ENCODE peak calls at places on chromosome 21, in six cellular contexts. L is AG04449, D is thoracic aorta, Q is lower leg skin, M is astrocyte, J is right atrium auricular region. H is an unnamed sample.

GRCh38 chr21:38948377-38948776 is 142.6 kb downstream of the ETS2 start:
- DNase-seq in L (no peak), D (no peak), Q (no peak), M (peak), J (no peak), H (no peak)

GRCh38 chr21:28160378-28160777 is 832.3 kb downstream of the LTN1 start:
- DNase-seq in L (no peak), D (no peak), Q (no peak), M (no peak), J (no peak), H (no peak)

GRCh38 chr21:22421416-22422190 is 1423.4 kb downstream of the NCAM2 start:
- DNase-seq in L (no peak), D (no peak), Q (no peak), M (no peak), J (no peak), H (no peak)

GRCh38 chr21:43797925-43798715 is 8.7 kb downstream of the RRP1 start:
- DNase-seq in L (no peak), D (no peak), Q (no peak), M (no peak), J (no peak), H (no peak)

GRCh38 chr21:43965911-43966585 is 46.1 kb upstream of the TRAPPC10 start:
- DNase-seq in L (no peak), D (no peak), Q (no peak), M (no peak), J (no peak), H (no peak)

GRCh38 chr21:20739421-20739820 is 258.8 kb upstream of the NCAM2 start:
- DNase-seq in L (no peak), D (no peak), Q (no peak), M (no peak), J (no peak), H (peak)

GRCh38 chr21:15122241-15122640 is 57.4 kb upstream of the NRIP1 start:
- DNase-seq in L (no peak), D (no peak), Q (no peak), M (peak), J (no peak), H (no peak)

GRCh38 chr21:43984905-43985689 is 27.0 kb upstream of the TRAPPC10 start:
- DNase-seq in L (no peak), D (no peak), Q (no peak), M (no peak), J (no peak), H (peak)

GRCh38 chr21:38875694-38876492 is 70.2 kb downstream of the ETS2 start:
- DNase-seq in L (peak), D (no peak), Q (no peak), M (peak), J (no peak), H (no peak)

GRCh38 chr21:29613021-29613420 is 314.3 kb downstream of the BACH1 start:
- DNase-seq in L (no peak), D (no peak), Q (no peak), M (peak), J (no peak), H (no peak)

GRCh38 chr21:28272272-28272992 is 720.2 kb downstream of the LTN1 start:
- DNase-seq in L (no peak), D (no peak), Q (no peak), M (no peak), J (no peak), H (no peak)

GRCh38 chr21:19731251-19731650 is 1267.0 kb upstream of the NCAM2 start:
- DNase-seq in L (no peak), D (no peak), Q (no peak), M (no peak), J (no peak), H (no peak)

GRCh38 chr21:27213328-27213727 is 246.4 kb upstream of the ADAMTS5 start:
- DNase-seq in L (no peak), D (no peak), Q (no peak), M (no peak), J (no peak), H (peak)

GRCh38 chr21:27425574-27425973 is 458.7 kb upstream of the ADAMTS5 start:
- DNase-seq in L (no peak), D (no peak), Q (no peak), M (peak), J (no peak), H (peak)

GRCh38 chr21:34983680-34984086 is 65.4 kb downstream of the RUNX1 start:
- DNase-seq in L (no peak), D (no peak), Q (no peak), M (peak), J (no peak), H (no peak)
- H3K4me3 ChIP-seq in L (no peak), D (no peak), Q (no peak), M (peak), J (no peak), H (no peak)

GRCh38 chr21:33976082-33976979 is 60.7 kb upstream of the ATP5PO start:
- DNase-seq in L (peak), D (no peak), Q (no peak), M (peak), J (no peak), H (peak)
- H3K4me3 ChIP-seq in L (peak), D (peak), Q (no peak), M (peak), J (no peak), H (no peak)

DNA sequence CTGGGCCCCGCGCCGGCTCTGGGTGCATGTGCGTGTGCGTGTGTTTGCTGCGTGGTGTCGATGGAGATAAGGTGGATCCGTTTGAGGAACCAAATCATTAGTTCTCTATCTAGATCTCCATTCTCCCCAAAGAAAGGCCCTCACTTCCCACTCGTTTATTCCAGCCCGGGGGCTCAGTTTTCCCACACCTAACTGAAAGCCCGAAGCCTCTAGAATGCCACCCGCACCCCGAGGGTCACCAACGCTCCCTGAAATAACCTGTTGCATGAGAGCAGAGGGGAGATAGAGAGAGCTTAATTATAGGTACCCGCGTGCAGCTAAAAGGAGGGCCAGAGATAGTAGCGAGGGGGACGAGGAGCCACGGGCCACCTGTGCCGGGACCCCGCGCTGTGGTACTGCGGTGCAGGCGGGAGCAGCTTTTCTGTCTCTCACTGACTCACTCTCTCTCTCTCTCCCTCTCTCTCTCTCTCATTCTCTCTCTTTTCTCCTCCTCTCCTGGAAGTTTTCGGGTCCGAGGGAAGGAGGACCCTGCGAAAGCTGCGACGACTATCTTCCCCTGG is 644 bp downstream of the OLIG2 start:
- DNase-seq in L (no peak), D (no peak), Q (no peak), M (no peak), J (no peak), H (no peak)
- H3K4me3 ChIP-seq in L (no peak), D (no peak), Q (no peak), M (no peak), J (no peak), H (peak)

GRCh38 chr21:45110873-45111624 is 36.7 kb downstream of the ADARB1 start:
- DNase-seq in L (no peak), D (no peak), Q (no peak), M (no peak), J (no peak), H (no peak)
- H3K4me3 ChIP-seq in L (no peak), D (no peak), Q (no peak), M (no peak), J (no peak), H (no peak)

GRCh38 chr21:42466700-42467612 is 29.1 kb downstream of the RSPH1 start:
- DNase-seq in L (no peak), D (no peak), Q (peak), M (peak), J (no peak), H (peak)
- H3K4me3 ChIP-seq in L (no peak), D (no peak), Q (no peak), M (no peak), J (no peak), H (no peak)

DNA sequence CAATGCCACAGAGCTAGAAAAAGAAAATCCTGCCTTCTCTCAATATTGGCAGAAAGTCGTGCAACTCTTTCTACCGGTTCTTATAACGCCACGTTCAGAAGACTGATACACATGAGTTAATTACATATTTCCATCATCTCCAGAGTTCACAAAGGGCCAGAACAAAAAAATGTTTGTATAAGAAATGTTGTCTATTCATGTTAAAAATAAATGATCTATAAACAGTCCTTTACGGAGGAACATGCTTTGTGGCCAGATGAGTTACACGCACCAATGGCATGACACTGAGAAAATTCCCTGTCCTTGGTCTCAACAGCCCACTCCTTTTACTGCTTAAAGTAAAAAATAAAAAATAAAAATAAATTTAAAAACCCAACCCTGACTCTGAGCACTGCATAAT is 29.5 kb downstream of the C2CD2 start:
- DNase-seq in L (no peak), D (no peak), Q (no peak), M (peak), J (no peak), H (no peak)
- H3K4me3 ChIP-seq in L (no peak), D (peak), Q (no peak), M (peak), J (no peak), H (no peak)

GRCh38 chr21:46284077-46284644 is 1.2 kb downstream of the MCM3AP start:
- DNase-seq in L (no peak), D (no peak), Q (no peak), M (no peak), J (no peak), H (no peak)
- H3K4me3 ChIP-seq in L (no peak), D (peak), Q (no peak), M (no peak), J (no peak), H (no peak)

GRCh38 chr21:32411366-32412161 is 942 bp upstream of the EVA1C start:
- DNase-seq in L (no peak), D (peak), Q (peak), M (peak), J (peak), H (no peak)

GRCh38 chr21:32414579-32415358 is 2.3 kb downstream of the EVA1C start:
- DNase-seq in L (no peak), D (no peak), Q (no peak), M (peak), J (no peak), H (no peak)

GRCh38 chr21:32413697-32414578 is 1.4 kb downstream of the EVA1C start:
- DNase-seq in L (no peak), D (no peak), Q (no peak), M (peak), J (no peak), H (no peak)

GRCh38 chr21:32412162-32412997 is at the start of gene EVA1C:
- DNase-seq in L (no peak), D (no peak), Q (peak), M (no peak), J (no peak), H (peak)

DNA sequence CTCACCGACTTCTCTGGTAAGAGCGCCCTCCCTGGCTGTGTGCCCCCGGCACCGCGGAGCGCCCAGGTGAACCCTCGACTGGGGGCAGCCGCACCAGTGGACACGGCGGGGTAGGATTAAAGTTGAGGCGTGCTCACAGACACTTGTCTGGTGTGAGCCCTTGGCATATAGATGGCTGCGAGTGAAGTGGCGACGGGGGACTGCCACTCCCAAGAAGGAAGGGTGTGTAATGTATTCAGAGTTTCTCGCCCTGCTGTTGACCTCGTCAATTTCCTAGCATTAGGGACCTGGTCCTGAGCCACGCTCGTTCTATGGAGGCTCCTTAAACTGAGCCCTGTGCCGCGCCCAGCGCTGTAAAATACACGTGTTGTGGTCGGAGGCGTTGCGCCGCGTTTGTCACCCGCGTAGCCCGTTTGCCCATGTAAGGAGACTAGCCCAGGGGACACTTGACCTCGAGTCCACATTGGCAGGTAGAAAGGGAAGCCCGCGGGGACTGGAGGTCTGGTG is 545 bp downstream of the EVA1C start:
- DNase-seq in L (no peak), D (no peak), Q (peak), M (no peak), J (peak), H (no peak)
- H3K4me3 ChIP-seq in L (peak), D (peak), Q (peak), M (peak), J (peak), H (no peak)

DNA sequence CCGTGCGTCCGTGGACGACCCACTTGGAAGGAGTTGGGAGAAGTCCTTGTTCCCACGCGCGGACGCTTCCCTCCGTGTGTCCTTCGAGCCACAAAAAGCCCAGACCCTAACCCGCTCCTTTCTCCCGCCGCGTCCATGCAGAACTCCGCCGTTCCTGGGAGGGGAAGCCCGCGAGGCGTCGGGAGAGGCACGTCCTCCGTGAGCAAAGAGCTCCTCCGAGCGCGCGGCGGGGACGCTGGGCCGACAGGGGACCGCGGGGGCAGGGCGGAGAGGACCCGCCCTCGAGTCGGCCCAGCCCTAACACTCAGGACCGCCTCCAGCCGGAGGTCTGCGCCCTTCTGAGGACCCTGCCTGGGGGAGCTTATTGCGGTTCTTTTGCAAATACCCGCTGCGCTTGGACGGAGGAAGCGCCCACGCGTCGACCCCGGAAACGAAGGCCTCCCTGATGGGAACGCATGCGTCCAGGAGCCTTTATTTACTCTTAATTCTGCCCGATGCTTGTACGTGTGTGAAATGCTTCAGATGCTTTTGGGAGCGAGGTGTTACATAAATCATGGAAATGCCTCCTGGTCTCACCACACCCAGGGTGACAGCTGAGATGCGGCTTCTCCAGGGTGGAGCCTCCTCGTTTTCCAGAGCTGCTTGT is 32.4 kb downstream of the PRMT2 start:
- DNase-seq in L (no peak), D (no peak), Q (no peak), M (peak), J (no peak), H (peak)
- H3K4me3 ChIP-seq in L (peak), D (peak), Q (peak), M (peak), J (peak), H (peak)